ENCODE peak calls at places on chromosomes 2 and 18, in six cellular contexts. One of them, this sample, is unnamed.
A peak's percentile ranks its signal among the peaks of the same experiment; 100 is the strongest.

GRCh38 chr2:124476291-124476690 is 451.2 kb downstream of the CNTNAP5 start:
- DNase-seq in fibroblast of the conjunctiva: no peak
- DNase-seq in activated naive CD4-positive, alpha-beta T cell: no peak
- DNase-seq in left lung: no peak
- DNase-seq in kidney tubule cell: peak; percentile 83
- DNase-seq in SJSA1: no peak
- DNase-seq in this sample: no peak

GRCh38 chr2:236607471-236608307 is 38.1 kb downstream of the ACKR3 start:
- DNase-seq in activated naive CD4-positive, alpha-beta T cell: no peak
- DNase-seq in kidney tubule cell: peak; percentile 25
- DNase-seq in SJSA1: no peak
- DNase-seq in left lung: no peak
- DNase-seq in fibroblast of the conjunctiva: peak; percentile 12
- DNase-seq in this sample: no peak

GRCh38 chr18:54089749-54090459 is 134.6 kb downstream of the MBD2 start:
- DNase-seq in left lung: no peak
- DNase-seq in SJSA1: no peak
- DNase-seq in kidney tubule cell: peak; percentile 62
- DNase-seq in fibroblast of the conjunctiva: no peak
- DNase-seq in activated naive CD4-positive, alpha-beta T cell: no peak
- DNase-seq in this sample: no peak

GRCh38 chr2:31947871-31948270 is 62.9 kb downstream of the MEMO1 start:
- DNase-seq in left lung: no peak
- DNase-seq in fibroblast of the conjunctiva: no peak
- DNase-seq in SJSA1: no peak
- DNase-seq in activated naive CD4-positive, alpha-beta T cell: no peak
- DNase-seq in kidney tubule cell: no peak
- DNase-seq in this sample: no peak

GRCh38 chr2:117832905-117833613 is 18.6 kb downstream of the DDX18 start:
- DNase-seq in activated naive CD4-positive, alpha-beta T cell: no peak
- DNase-seq in left lung: no peak
- DNase-seq in SJSA1: no peak
- DNase-seq in fibroblast of the conjunctiva: no peak
- DNase-seq in kidney tubule cell: peak; percentile 33
- DNase-seq in this sample: no peak

GRCh38 chr2:177753682-177754475 is 318.7 kb downstream of the PDE11A start:
- DNase-seq in left lung: peak; percentile 64
- DNase-seq in kidney tubule cell: peak; percentile 81
- DNase-seq in SJSA1: no peak
- DNase-seq in fibroblast of the conjunctiva: peak; percentile 71
- DNase-seq in activated naive CD4-positive, alpha-beta T cell: no peak
- DNase-seq in this sample: peak; percentile 84

GRCh38 chr18:21450913-21451312 is 149.6 kb downstream of the ESCO1 start:
- DNase-seq in kidney tubule cell: no peak
- DNase-seq in fibroblast of the conjunctiva: no peak
- DNase-seq in SJSA1: peak; percentile 1
- DNase-seq in left lung: no peak
- DNase-seq in activated naive CD4-positive, alpha-beta T cell: no peak
- DNase-seq in this sample: no peak

GRCh38 chr2:69581774-69582581 is 61.6 kb downstream of the AAK1 start:
- DNase-seq in activated naive CD4-positive, alpha-beta T cell: no peak
- DNase-seq in SJSA1: peak; percentile 64
- DNase-seq in fibroblast of the conjunctiva: no peak
- DNase-seq in left lung: no peak
- DNase-seq in kidney tubule cell: peak; percentile 86
- DNase-seq in this sample: no peak